ENCODE peak calls at places on chromosomes 13 and 19, in four cellular contexts. K is lung microvascular endothelial cell, V is adrenal gland, I is brain pericyte. E is an unnamed sample.

GRCh38 chr19:46606019-46606418 is 4.9 kb downstream of the CALM3 start:
- DNase-seq in K (no peak), V (no peak), I (no peak), E (no peak)

GRCh38 chr19:40623403-40624239 is 22.5 kb downstream of the LTBP4 start:
- DNase-seq in V (no peak), I (no peak), K (peak), E (no peak)

GRCh38 chr13:44107357-44108121 is 227.8 kb downstream of the LACC1 start:
- DNase-seq in V (no peak), I (no peak), K (no peak), E (no peak)

GRCh38 chr13:51451467-51452390 is 1.1 kb downstream of the INTS6 start:
- DNase-seq in V (peak), I (no peak), K (peak), E (no peak)

GRCh38 chr19:33552928-33553279 is 31.3 kb upstream of the PEPD start:
- DNase-seq in I (no peak), K (no peak), V (no peak), E (no peak)

GRCh38 chr13:110108348-110109139 is 198.4 kb downstream of the COL4A1 start:
- DNase-seq in I (peak), V (peak), K (peak), E (no peak)

GRCh38 chr13:39536274-39536673 is 66.7 kb downstream of the LHFPL6 start:
- DNase-seq in K (no peak), I (no peak), V (no peak), E (no peak)

GRCh38 chr13:91313103-91313502 is 34.4 kb upstream of the MIR17HG start:
- DNase-seq in V (no peak), I (no peak), K (peak), E (no peak)

GRCh38 chr19:6774821-6775707 is 2.6 kb downstream of the VAV1 start:
- DNase-seq in V (no peak), K (no peak), I (no peak), E (no peak)

GRCh38 chr13:21034602-21035190 is 26.7 kb downstream of the LATS2 start:
- DNase-seq in V (no peak), I (no peak), K (peak), E (no peak)

GRCh38 chr19:29085630-29086029 is 127.3 kb downstream of the UQCRFS1 start:
- DNase-seq in K (no peak), I (no peak), V (no peak), E (no peak)

GRCh38 chr19:18439025-18439909 is 1.3 kb upstream of the ISYNA1 start:
- DNase-seq in I (no peak), K (no peak), V (peak), E (no peak)

GRCh38 chr13:92727118-92727517 is 499.5 kb upstream of the GPC6 start:
- DNase-seq in K (no peak), I (no peak), V (no peak), E (no peak)

GRCh38 chr13:107130516-107130915 is 562.6 kb upstream of the ARGLU1 start:
- DNase-seq in I (no peak), K (no peak), V (no peak), E (no peak)

GRCh38 chr19:21588202-21588601 is 82.8 kb downstream of the ZNF429 start:
- DNase-seq in V (no peak), K (no peak), I (no peak), E (no peak)

GRCh38 chr13:104414771-104415170 is 1348.6 kb upstream of the SLC10A2 start:
- DNase-seq in K (no peak), V (no peak), I (no peak), E (no peak)

GRCh38 chr19:19578241-19578640 is 40.2 kb downstream of the CILP2 start:
- DNase-seq in V (no peak), K (no peak), I (no peak), E (no peak)

GRCh38 chr13:69793803-69794453 is 313.7 kb upstream of the ATXN8OS start:
- DNase-seq in I (no peak), K (no peak), V (no peak), E (no peak)

GRCh38 chr13:76754414-76754813 is 131.8 kb downstream of the KCTD12 start:
- DNase-seq in K (peak), I (no peak), V (peak), E (peak)

GRCh38 chr19:789473-790052 is 7.7 kb upstream of the PTBP1 start:
- DNase-seq in I (no peak), V (no peak), K (peak), E (no peak)

GRCh38 chr19:41373993-41374392 is 2.3 kb upstream of the TMEM91 start:
- DNase-seq in V (peak), K (peak), I (peak), E (no peak)

GRCh38 chr19:55683449-55684261 is 8.6 kb downstream of the EPN1 start:
- DNase-seq in K (no peak), V (no peak), I (no peak), E (no peak)

GRCh38 chr19:13149628-13150186 is 468 bp downstream of the STX10 start:
- DNase-seq in I (no peak), K (peak), V (peak), E (no peak)

GRCh38 chr19:16581145-16581970 is 9.1 kb upstream of the SLC35E1 start:
- DNase-seq in K (no peak), V (peak), I (no peak), E (no peak)